ENCODE peak calls at places on chromosomes 7 and 10, in five cellular contexts. H is psoas muscle, T is SK-N-SH, S is transverse colon, F is heart right ventricle. A is an unnamed sample.

GRCh38 chr10:108913300-108913699 is 1010.0 kb downstream of the XPNPEP1 start:
- DNase-seq in H (no peak), S (no peak), F (no peak), T (no peak), A (no peak)

GRCh38 chr10:48495282-48496045 is 109.4 kb downstream of the ARHGAP22 start:
- DNase-seq in S (no peak), F (no peak), H (no peak), T (no peak), A (no peak)

GRCh38 chr7:116315293-116315692 is 105.0 kb downstream of the TES start:
- DNase-seq in S (no peak), T (no peak), F (no peak), H (no peak), A (no peak)

GRCh38 chr7:6430271-6430940 is 17.3 kb downstream of the DAGLB start:
- DNase-seq in T (peak; percentile 67), S (no peak), H (no peak), F (no peak), A (no peak)

GRCh38 chr7:122677149-122677548 is 21.8 kb downstream of the RNF133 start:
- DNase-seq in H (no peak), T (no peak), S (no peak), F (no peak), A (no peak)

GRCh38 chr10:31819393-31819820 is 109.2 kb downstream of the ARHGAP12 start:
- DNase-seq in H (peak; percentile 73), T (no peak), S (no peak), F (no peak), A (no peak)

GRCh38 chr7:65972976-65973375 is 9.0 kb downstream of the GUSB start:
- DNase-seq in H (no peak), F (no peak), S (no peak), T (no peak), A (no peak)

GRCh38 chr7:22357311-22358175 is 589 bp upstream of the RAPGEF5 start:
- DNase-seq in F (peak; percentile 21), S (peak; percentile 58), H (no peak), T (no peak), A (peak; percentile 80)

GRCh38 chr10:15715619-15716227 is 4.0 kb downstream of the ITGA8 start:
- DNase-seq in F (no peak), T (peak; percentile 55), S (no peak), H (no peak), A (no peak)

GRCh38 chr7:32921896-32922295 is 30.3 kb upstream of the KBTBD2 start:
- DNase-seq in S (no peak), T (no peak), F (no peak), H (no peak), A (no peak)

GRCh38 chr10:112852308-112852707 is 97.7 kb upstream of the TCF7L2 start:
- DNase-seq in H (no peak), S (peak; percentile 16), F (peak; percentile 23), T (no peak), A (no peak)

GRCh38 chr7:134327896-134328295 is 11.2 kb upstream of the SLC35B4 start:
- DNase-seq in F (no peak), S (peak; percentile 45), H (no peak), T (peak; percentile 47), A (peak; percentile 46)

GRCh38 chr10:77857272-77857671 is 69.3 kb downstream of the DLG5 start:
- DNase-seq in S (no peak), H (no peak), F (no peak), T (no peak), A (no peak)

GRCh38 chr10:123858039-123858740 is 33.4 kb downstream of the CPXM2 start:
- DNase-seq in F (no peak), S (no peak), T (peak; percentile 40), H (no peak), A (peak; percentile 73)

GRCh38 chr7:139582130-139582650 is 58.7 kb downstream of the CLEC2L start:
- DNase-seq in H (no peak), T (no peak), S (no peak), F (no peak), A (no peak)

GRCh38 chr7:140638311-140638791 is 2.3 kb downstream of the DENND2A start:
- DNase-seq in T (no peak), S (no peak), H (peak; percentile 54), F (no peak), A (no peak)

GRCh38 chr10:31644931-31645633 is 283.5 kb downstream of the ARHGAP12 start:
- DNase-seq in T (no peak), H (no peak), S (no peak), F (no peak), A (no peak)

GRCh38 chr10:62018141-62018911 is 116.8 kb downstream of the ARID5B start:
- DNase-seq in H (no peak), T (no peak), F (no peak), S (no peak), A (peak; percentile 60)

GRCh38 chr7:32036557-32036956 is 33.6 kb downstream of the PDE1C start:
- DNase-seq in F (no peak), T (no peak), H (no peak), S (no peak), A (no peak)

GRCh38 chr10:71589617-71590551 is 129.7 kb downstream of the C10orf105 start:
- DNase-seq in H (no peak), T (no peak), S (no peak), F (no peak), A (no peak)

GRCh38 chr10:127979017-127979416 is 72.1 kb downstream of the PTPRE start:
- DNase-seq in T (no peak), H (no peak), F (no peak), S (no peak), A (no peak)

GRCh38 chr10:871951-872403 is 59.5 kb downstream of the LARP4B start:
- DNase-seq in H (no peak), S (no peak), T (no peak), F (no peak), A (no peak)

GRCh38 chr10:56370217-56371113 is 9.4 kb upstream of the ZWINT start:
- DNase-seq in S (no peak), F (no peak), T (no peak), H (no peak), A (no peak)

GRCh38 chr7:66952343-66953043 is 31.5 kb downstream of the TMEM248 start:
- DNase-seq in F (no peak), S (peak; percentile 26), H (no peak), T (no peak), A (peak; percentile 80)

GRCh38 chr7:12436896-12437535 is 33.4 kb upstream of the VWDE start:
- DNase-seq in S (no peak), T (peak; percentile 28), F (no peak), H (no peak), A (no peak)

GRCh38 chr10:84908491-84908890 is 580.1 kb downstream of the CCSER2 start:
- DNase-seq in H (no peak), S (no peak), F (no peak), T (no peak), A (no peak)

GRCh38 chr7:50613473-50613872 is 48.3 kb upstream of the DDC start:
- DNase-seq in F (no peak), H (no peak), T (no peak), S (no peak), A (peak; percentile 21)

GRCh38 chr7:100585511-100586265 is at the start of gene LRCH4:
- DNase-seq in S (peak; percentile 77), H (no peak), T (peak; percentile 90), F (no peak), A (peak; percentile 80)

GRCh38 chr10:108775911-108776475 is 1147.3 kb downstream of the XPNPEP1 start:
- DNase-seq in T (no peak), S (no peak), F (no peak), H (no peak), A (no peak)

GRCh38 chr7:48617508-48617907 is 306.8 kb upstream of the CDC14C start:
- DNase-seq in T (no peak), S (no peak), H (no peak), F (no peak), A (no peak)

GRCh38 chr10:95229724-95230627 is 35.9 kb downstream of the ACSM6 start:
- DNase-seq in T (no peak), F (no peak), H (no peak), S (no peak), A (no peak)

GRCh38 chr7:39582536-39582935 is 16.3 kb downstream of the YAE1 start:
- DNase-seq in F (no peak), T (no peak), S (no peak), H (no peak), A (no peak)

GRCh38 chr7:1713502-1714484 is 43.7 kb downstream of the ELFN1 start:
- DNase-seq in S (no peak), T (peak; percentile 91), F (peak; percentile 68), H (peak; percentile 75), A (peak; percentile 44)

DNA sequence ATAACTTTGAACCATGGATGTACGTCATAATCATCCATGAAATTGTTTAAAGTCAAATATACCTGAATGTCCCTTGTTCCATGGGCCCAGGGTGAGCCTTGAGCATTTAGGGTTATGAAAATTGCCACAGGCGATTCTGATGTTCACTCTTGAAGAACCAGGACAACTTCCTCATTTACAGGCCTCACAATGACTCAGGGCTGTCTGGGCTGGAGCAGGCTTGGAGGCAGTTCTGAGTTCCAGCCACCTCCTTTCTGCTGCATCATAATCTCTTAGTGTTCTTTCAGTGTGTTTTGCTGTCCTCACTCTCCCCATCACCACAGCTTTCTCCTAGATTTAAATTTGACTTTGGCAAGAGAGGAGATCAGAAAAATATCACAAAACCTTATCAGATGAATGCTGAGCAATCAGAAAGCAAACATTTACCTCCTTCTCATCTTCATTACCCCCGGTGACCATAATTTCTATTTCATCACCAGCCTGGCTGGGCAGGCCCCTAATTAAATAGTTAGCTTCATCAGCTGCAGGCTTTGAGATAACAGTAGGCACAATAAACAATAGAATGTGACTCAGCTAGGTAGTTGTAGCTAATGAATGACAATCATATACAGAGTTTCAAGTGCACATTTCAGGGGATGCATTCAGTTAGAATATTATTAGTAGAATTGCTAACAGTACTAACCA is 571.0 kb downstream of the SH2D4B start:
- DNase-seq in F (no peak), T (no peak), S (peak; percentile 13), H (no peak), A (no peak)
- H3K4me1 ChIP-seq in F (no peaks in the 10 kb centered on the region), T (no peaks in the 10 kb centered on the region), S (no peaks in the 10 kb centered on the region), H (no peaks in the 10 kb centered on the region), A (no peaks in the 10 kb centered on the region)

GRCh38 chr10:59907537-59907917 is 1.2 kb upstream of the CCDC6 start:
- DNase-seq in T (no peak), H (no peak), F (no peak), S (no peak), A (peak; percentile 73)
- H3K4me3 ChIP-seq in T (peak overlapping the region; percentile 50), H (peak overlapping the region; percentile 98), F (peak overlapping the region; percentile 40), S (no peak overlapping the region), A (no peak overlapping the region)

DNA sequence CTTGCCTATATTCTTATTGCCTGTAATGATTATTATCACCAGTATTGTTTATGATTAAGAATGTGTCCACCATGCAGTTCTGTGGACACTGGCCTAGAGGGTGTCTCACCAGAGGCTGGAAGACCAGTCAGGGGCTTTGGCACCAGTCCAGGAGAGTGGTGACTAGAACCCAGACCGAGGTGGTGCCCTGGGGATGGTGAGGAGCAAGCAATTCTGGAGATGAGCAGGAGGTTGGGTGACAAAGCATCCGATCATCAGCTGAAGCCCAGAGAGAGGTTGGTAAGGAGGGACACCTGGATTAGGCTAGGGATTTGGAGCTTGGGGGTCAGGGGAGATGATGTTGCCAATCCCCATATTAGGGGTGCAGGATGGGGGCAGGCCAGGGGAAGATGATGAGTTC is 124.4 kb downstream of the EMX2 start:
- DNase-seq in T (no peak), H (no peak), F (no peak), S (no peak), A (no peak)
- H3K4me1 ChIP-seq in T (no peaks in the 10 kb centered on the region), H (no peaks in the 10 kb centered on the region), F (no peaks in the 10 kb centered on the region), S (no peaks in the 10 kb centered on the region), A (no peaks in the 10 kb centered on the region)

DNA sequence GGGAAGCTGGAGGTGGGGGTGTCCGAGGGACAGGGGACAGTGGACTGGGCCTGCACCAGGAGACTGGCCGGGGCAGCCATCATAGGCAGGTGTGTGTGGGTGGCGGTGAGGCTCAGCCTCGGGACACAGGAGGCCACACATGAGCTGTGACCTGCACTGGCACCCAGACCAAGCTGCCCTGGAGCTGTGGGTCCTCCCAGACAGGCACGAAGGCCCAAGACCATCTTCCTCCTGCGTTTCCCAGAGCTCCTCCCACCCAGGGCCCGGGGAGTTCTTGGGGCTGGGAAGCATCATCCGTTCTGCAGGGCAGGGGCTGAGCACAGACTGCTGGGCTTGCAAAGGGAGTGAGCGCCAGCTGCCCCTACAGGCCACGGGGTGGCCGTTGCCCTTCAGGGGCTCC is 87.4 kb downstream of the PDGFA start:
- DNase-seq in H (no peak), S (no peak), F (no peak), T (no peak), A (no peak)
- H3K4me3 ChIP-seq in H (no peak overlapping the region), S (no peak overlapping the region), F (no peak overlapping the region), T (no peak overlapping the region), A (no peak overlapping the region)

A was measured in small intestine.